ENCODE peak calls at places on chromosome 17, in nine cellular contexts. K is cerebellar nuclear complex, D is T-helper 2 cell, Z is left ventricle myocardium inferior, V is adrenal gland, Y is AG04450, P is mesenteric fat pad, M is HCEC 1CT, G is amniotic stem cell. A is an unnamed sample.

GRCh38 chr17:27087935-27088766 is 205.8 kb upstream of the WSB1 start:
- DNase-seq in Z (no peak), P (no peak), Y (no peak), V (no peak), M (no peak), G (no peak), K (no peak), D (no peak), A (no peak)

GRCh38 chr17:7380855-7381683 is at the start of gene TNK1:
- DNase-seq in K (no peak), V (no peak), M (no peak), P (no peak), Z (peak; percentile 48), G (no peak), Y (no peak), D (no peak), A (no peak)

GRCh38 chr17:28216032-28216431 is 103.0 kb upstream of the TMEM97 start:
- DNase-seq in V (peak; percentile 42), K (no peak), M (no peak), G (no peak), Z (no peak), Y (no peak), P (no peak), D (no peak), A (no peak)

GRCh38 chr17:33016920-33017319 is 25.3 kb downstream of the SPACA3 start:
- DNase-seq in Z (no peak), Y (no peak), M (no peak), P (peak; percentile 81), D (no peak), K (no peak), V (no peak), G (no peak), A (no peak)

GRCh38 chr17:50114401-50114800 is 15.6 kb downstream of the SAMD14 start:
- DNase-seq in P (no peak), G (no peak), M (no peak), K (no peak), V (no peak), D (no peak), Y (no peak), Z (no peak), A (no peak)

GRCh38 chr17:19383681-19384470 is 3.1 kb downstream of the MFAP4 start:
- DNase-seq in Z (peak; percentile 53), G (no peak), K (no peak), P (no peak), V (peak; percentile 51), M (no peak), Y (no peak), D (no peak), A (no peak)

GRCh38 chr17:35312790-35313711 is 60.4 kb downstream of the SLFN11 start:
- DNase-seq in D (peak; percentile 85), G (peak; percentile 20), V (peak; percentile 74), Y (peak; percentile 56), P (no peak), Z (peak; percentile 24), K (no peak), M (peak; percentile 70), A (no peak)

GRCh38 chr17:51353296-51353695 is 93.0 kb downstream of the UTP18 start:
- DNase-seq in K (no peak), P (no peak), G (no peak), Z (no peak), M (no peak), D (no peak), V (no peak), Y (no peak), A (no peak)

GRCh38 chr17:45425125-45425983 is 7.3 kb downstream of the ARHGAP27 start:
- DNase-seq in V (no peak), P (no peak), Y (peak; percentile 50), K (no peak), Z (peak; percentile 61), G (peak; percentile 72), M (peak; percentile 55), D (no peak), A (no peak)

GRCh38 chr17:81928497-81929252 is 1.1 kb upstream of the MAFG start:
- DNase-seq in P (no peak), Z (peak; percentile 14), K (no peak), M (no peak), G (no peak), V (no peak), D (no peak), Y (no peak), A (no peak)

A was measured in glomerular endothelial cell.